ENCODE peak calls at places on chromosomes 4 and X, in six cellular contexts. One of them, this sample, is unnamed.

GRCh38 chr4:55758081-55758480 is 61.5 kb upstream of the EXOC1L start:
- DNase-seq in K562: no peak
- DNase-seq in left lung: no peak
- DNase-seq in fibroblast of mammary gland: peak; percentile 60
- DNase-seq in lower leg skin: no peak
- DNase-seq in Panc1: no peak
- DNase-seq in this sample: no peak

GRCh38 chrX:35104626-35105025 is 162.0 kb downstream of the FAM47B start:
- DNase-seq in K562: no peak
- DNase-seq in left lung: no peak
- DNase-seq in fibroblast of mammary gland: no peak
- DNase-seq in lower leg skin: no peak
- DNase-seq in Panc1: no peak
- DNase-seq in this sample: no peak

GRCh38 chr4:135492439-135492838 is 1290.8 kb upstream of the PABPC4L start:
- DNase-seq in K562: no peak
- DNase-seq in left lung: no peak
- DNase-seq in fibroblast of mammary gland: no peak
- DNase-seq in lower leg skin: no peak
- DNase-seq in Panc1: no peak
- DNase-seq in this sample: no peak

GRCh38 chrX:37767438-37767837 is 12.4 kb upstream of the CYBB start:
- DNase-seq in K562: no peak
- DNase-seq in left lung: no peak
- DNase-seq in fibroblast of mammary gland: no peak
- DNase-seq in lower leg skin: no peak
- DNase-seq in Panc1: no peak
- DNase-seq in this sample: no peak

GRCh38 chr4:16449381-16449780 is 223.1 kb upstream of the TAPT1 start:
- DNase-seq in K562: no peak
- DNase-seq in left lung: no peak
- DNase-seq in fibroblast of mammary gland: no peak
- DNase-seq in lower leg skin: no peak
- DNase-seq in Panc1: no peak
- DNase-seq in this sample: no peak

GRCh38 chrX:153973127-153974002 is 811 bp downstream of the TMEM187 start:
- DNase-seq in K562: peak; percentile 27
- DNase-seq in left lung: peak; percentile 28
- DNase-seq in fibroblast of mammary gland: peak; percentile 26
- DNase-seq in lower leg skin: no peak
- DNase-seq in Panc1: no peak
- DNase-seq in this sample: no peak

GRCh38 chr4:142095886-142096605 is 459.7 kb downstream of the IL15 start:
- DNase-seq in K562: no peak
- DNase-seq in left lung: no peak
- DNase-seq in fibroblast of mammary gland: peak; percentile 97
- DNase-seq in lower leg skin: no peak
- DNase-seq in Panc1: peak; percentile 47
- DNase-seq in this sample: no peak

GRCh38 chr4:85128246-85129204 is 162.0 kb upstream of the WDFY3 start:
- DNase-seq in K562: no peak
- DNase-seq in left lung: no peak
- DNase-seq in fibroblast of mammary gland: no peak
- DNase-seq in lower leg skin: no peak
- DNase-seq in Panc1: no peak
- DNase-seq in this sample: no peak

GRCh38 chr4:75841641-75842520 is 60.4 kb downstream of the PPEF2 start:
- DNase-seq in K562: peak; percentile 35
- DNase-seq in left lung: no peak
- DNase-seq in fibroblast of mammary gland: no peak
- DNase-seq in lower leg skin: no peak
- DNase-seq in Panc1: no peak
- DNase-seq in this sample: no peak

GRCh38 chrX:154051210-154051810 is 31.6 kb upstream of the IRAK1 start:
- DNase-seq in K562: peak; percentile 78
- DNase-seq in left lung: no peak
- DNase-seq in fibroblast of mammary gland: peak; percentile 66
- DNase-seq in lower leg skin: peak; percentile 94
- DNase-seq in Panc1: peak; percentile 33
- DNase-seq in this sample: no peak

GRCh38 chr4:87011340-87012034 is 76.7 kb downstream of the AFF1 start:
- DNase-seq in K562: peak; percentile 84
- DNase-seq in left lung: no peak
- DNase-seq in fibroblast of mammary gland: peak; percentile 93
- DNase-seq in lower leg skin: no peak
- DNase-seq in Panc1: peak; percentile 59
- DNase-seq in this sample: no peak

GRCh38 chr4:116603096-116603495 is 482.3 kb downstream of the TRAM1L1 start:
- DNase-seq in K562: no peak
- DNase-seq in left lung: no peak
- DNase-seq in fibroblast of mammary gland: no peak
- DNase-seq in lower leg skin: no peak
- DNase-seq in Panc1: no peak
- DNase-seq in this sample: no peak

GRCh38 chrX:144819406-144819805 is 427.9 kb upstream of the SPANXN1 start:
- DNase-seq in K562: no peak
- DNase-seq in left lung: no peak
- DNase-seq in fibroblast of mammary gland: peak; percentile 10
- DNase-seq in lower leg skin: no peak
- DNase-seq in Panc1: no peak
- DNase-seq in this sample: no peak

GRCh38 chrX:120144178-120144844 is 14.1 kb upstream of the RHOXF2 start:
- DNase-seq in K562: peak; percentile 57
- DNase-seq in left lung: no peak
- DNase-seq in fibroblast of mammary gland: peak; percentile 36
- DNase-seq in lower leg skin: no peak
- DNase-seq in Panc1: no peak
- DNase-seq in this sample: no peak

GRCh38 chr4:138588501-138588900 is 346.4 kb upstream of the SLC7A11 start:
- DNase-seq in K562: no peak
- DNase-seq in left lung: no peak
- DNase-seq in fibroblast of mammary gland: no peak
- DNase-seq in lower leg skin: no peak
- DNase-seq in Panc1: no peak
- DNase-seq in this sample: no peak

GRCh38 chr4:150280081-150280950 is 202.1 kb downstream of the DCLK2 start:
- DNase-seq in K562: no peak
- DNase-seq in left lung: no peak
- DNase-seq in fibroblast of mammary gland: peak; percentile 83
- DNase-seq in lower leg skin: no peak
- DNase-seq in Panc1: no peak
- DNase-seq in this sample: no peak

DNA sequence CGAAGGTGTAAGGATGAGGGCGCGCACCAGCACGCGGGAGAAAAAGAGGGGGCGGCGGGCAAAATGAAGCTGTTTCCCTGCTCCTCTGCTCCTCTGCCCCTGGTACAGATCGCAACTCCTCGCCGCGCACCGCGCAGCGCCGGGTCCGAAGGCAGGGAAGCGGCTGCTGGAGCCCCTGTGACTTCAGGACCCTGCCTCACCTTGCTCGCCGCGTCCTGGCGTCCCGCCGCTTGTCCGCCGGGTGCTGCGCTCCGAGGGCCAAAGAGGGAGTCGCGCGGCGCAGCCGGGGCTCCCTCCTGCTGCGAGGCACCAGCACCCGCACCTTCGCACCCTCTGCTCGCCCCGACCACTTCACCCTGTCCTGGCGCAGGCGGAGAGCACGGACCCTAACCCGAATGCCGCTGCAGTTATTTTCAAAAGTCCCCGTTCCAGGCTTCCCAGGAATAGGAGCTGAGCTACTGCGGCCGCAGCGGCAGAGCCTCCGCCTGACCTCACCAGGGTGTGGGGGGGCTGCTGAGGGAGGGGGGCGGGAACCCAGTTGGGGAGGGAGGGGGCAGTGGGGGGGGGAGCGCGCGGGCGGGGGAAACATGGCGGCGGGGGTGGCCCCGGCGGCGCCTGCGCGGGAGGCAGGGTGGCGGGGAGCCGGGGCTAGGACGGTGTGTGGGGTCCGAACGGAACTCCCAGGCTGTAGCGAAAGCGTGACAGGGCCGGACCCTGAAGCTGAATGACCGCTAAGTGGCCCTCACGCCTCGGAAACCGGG is at the start of gene KLHL13:
- DNase-seq in K562: peak; percentile 48
- DNase-seq in left lung: peak; percentile 61
- DNase-seq in fibroblast of mammary gland: peak; percentile 26
- DNase-seq in lower leg skin: no peak
- DNase-seq in Panc1: no peak
- DNase-seq in this sample: no peak
- H3K4me3 ChIP-seq in K562: peak within 1 kb of the TSS; percentile 45
- H3K4me3 ChIP-seq in left lung: peak within 1 kb of the TSS; percentile 37
- H3K4me3 ChIP-seq in fibroblast of mammary gland: peak within 1 kb of the TSS; percentile 56
- H3K4me3 ChIP-seq in lower leg skin: peak within 1 kb of the TSS; percentile 50
- H3K4me3 ChIP-seq in Panc1: peak within 1 kb of the TSS; percentile 54
- H3K4me3 ChIP-seq in this sample: peak within 1 kb of the TSS; percentile 61

DNA sequence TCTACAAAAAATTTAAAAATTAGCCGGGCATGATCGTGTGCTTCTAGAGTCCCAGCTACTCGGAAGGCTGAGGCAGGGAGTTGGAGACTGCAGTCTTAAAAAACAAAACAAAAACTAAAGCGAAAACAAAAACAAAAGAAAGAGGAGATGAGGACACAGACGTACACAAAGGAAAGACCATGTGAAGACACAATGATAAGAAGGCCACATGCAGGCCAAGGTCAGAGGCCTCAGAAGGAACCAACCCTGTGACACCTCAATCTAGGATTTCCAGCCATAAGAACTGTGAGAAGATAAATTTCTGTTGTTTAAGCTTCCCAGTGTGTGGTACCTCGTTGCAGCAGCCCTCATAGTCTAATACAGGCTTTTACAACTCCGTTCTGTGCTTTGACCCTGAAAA is 177.0 kb upstream of the ATP6AP2 start:
- DNase-seq in K562: peak; percentile 42
- DNase-seq in left lung: no peak
- DNase-seq in fibroblast of mammary gland: no peak
- DNase-seq in lower leg skin: no peak
- DNase-seq in Panc1: no peak
- DNase-seq in this sample: no peak
- TF ChIP-seq CTCF in K562: no peak
- TF ChIP-seq CTCF in left lung: no peak
- TF ChIP-seq CTCF in fibroblast of mammary gland: no peak
- TF ChIP-seq CTCF in lower leg skin: no peak
- TF ChIP-seq CTCF in Panc1: no peak
- TF ChIP-seq CTCF in this sample: no peak

DNA sequence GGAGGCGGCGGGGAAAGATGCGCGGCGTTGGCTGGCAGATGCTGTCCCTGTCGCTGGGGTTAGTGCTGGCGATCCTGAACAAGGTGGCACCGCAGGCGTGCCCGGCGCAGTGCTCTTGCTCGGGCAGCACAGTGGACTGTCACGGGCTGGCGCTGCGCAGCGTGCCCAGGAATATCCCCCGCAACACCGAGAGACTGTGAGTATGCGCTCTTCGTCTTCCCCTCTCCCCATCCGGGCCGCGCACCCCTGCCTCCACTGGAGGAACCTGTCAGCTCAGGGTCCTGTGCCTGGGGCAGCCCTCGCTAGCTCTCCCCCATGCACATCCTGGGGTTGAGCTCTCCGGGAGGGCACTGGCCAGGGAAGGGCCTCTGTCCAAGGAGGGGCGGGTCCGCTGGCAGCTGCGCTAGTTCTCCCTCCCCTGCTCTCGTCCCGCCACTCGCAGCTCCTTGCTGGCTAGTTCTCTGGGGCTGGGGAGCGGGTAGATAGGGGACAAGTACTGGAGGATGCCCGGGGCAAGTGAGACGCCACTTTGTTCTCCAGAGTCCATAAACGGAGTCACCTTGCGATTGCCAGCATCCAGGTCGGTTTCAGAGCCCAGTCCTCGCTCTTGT is 2.2 kb downstream of the SLIT2 start:
- DNase-seq in K562: no peak
- DNase-seq in left lung: peak; percentile 76
- DNase-seq in fibroblast of mammary gland: no peak
- DNase-seq in lower leg skin: peak; percentile 87
- DNase-seq in Panc1: no peak
- DNase-seq in this sample: no peak
- H3K4me3 ChIP-seq in K562: no peak overlapping the region
- H3K4me3 ChIP-seq in left lung: peak overlapping the region; percentile 47
- H3K4me3 ChIP-seq in fibroblast of mammary gland: peak overlapping the region; percentile 79
- H3K4me3 ChIP-seq in lower leg skin: peak overlapping the region; percentile 39
- H3K4me3 ChIP-seq in Panc1: peak overlapping the region; percentile 41
- H3K4me3 ChIP-seq in this sample: no peak overlapping the region

GRCh38 chrX:115142057-115142456 is 47.2 kb upstream of the RBMXL3 start:
- DNase-seq in K562: no peak
- DNase-seq in left lung: no peak
- DNase-seq in fibroblast of mammary gland: no peak
- DNase-seq in lower leg skin: no peak
- DNase-seq in Panc1: no peak
- DNase-seq in this sample: no peak

DNA sequence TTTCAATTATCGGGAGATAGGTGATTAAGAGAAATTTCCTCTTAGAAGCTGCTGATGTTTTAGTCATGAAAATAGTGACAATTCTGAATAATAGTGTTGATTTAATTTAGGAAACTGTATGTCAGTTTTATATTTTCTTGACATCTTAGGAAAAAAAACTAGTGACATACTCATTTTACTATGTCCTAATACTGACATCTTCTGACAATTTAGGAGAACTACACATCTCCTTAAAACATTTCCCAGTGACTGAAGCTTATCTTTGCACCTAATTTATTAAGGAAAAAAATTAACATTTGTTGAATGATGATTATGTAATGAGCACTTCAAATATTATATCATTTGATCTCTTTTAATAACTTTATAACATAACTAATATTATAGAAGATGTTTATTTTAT is 42.0 kb upstream of the RBMXL3 start:
- DNase-seq in K562: peak; percentile 6
- DNase-seq in left lung: no peak
- DNase-seq in fibroblast of mammary gland: peak; percentile 49
- DNase-seq in lower leg skin: no peak
- DNase-seq in Panc1: no peak
- DNase-seq in this sample: no peak
- TF ChIP-seq CTCF in K562: no peak
- TF ChIP-seq CTCF in left lung: peak; percentile 24
- TF ChIP-seq CTCF in fibroblast of mammary gland: peak; percentile 56
- TF ChIP-seq CTCF in lower leg skin: no peak
- TF ChIP-seq CTCF in Panc1: peak; percentile 39
- TF ChIP-seq CTCF in this sample: no peak

This sample was measured in GM12864.